ENCODE peak calls at places on chromosomes 2 and 18, in ten cellular contexts. D is body of pancreas, U is kidney, S is WERI-Rb-1, A is thyroid gland, J is cardiac muscle cell, L is uterus, W is osteoblast, Y is dorsolateral prefrontal cortex, I is colonic mucosa. R is an unnamed sample.

GRCh38 chr2:58215429-58215828 is 25.7 kb downstream of the FANCL start:
- DNase-seq in D (peak), U (no peak), S (no peak), A (no peak), J (no peak), L (no peak), W (no peak), Y (no peak), I (no peak), R (no peak)

GRCh38 chr2:221818569-221818968 is 246.5 kb upstream of the EPHA4 start:
- DNase-seq in D (no peak), U (no peak), S (no peak), A (no peak), J (no peak), L (no peak), W (no peak), Y (no peak), I (no peak), R (no peak)

GRCh38 chr2:112493858-112494648 is 12.1 kb downstream of the TTL start:
- DNase-seq in D (no peak), U (no peak), S (peak), A (no peak), J (no peak), L (no peak), W (peak), Y (no peak), I (peak), R (no peak)

GRCh38 chr18:75365230-75365629 is 62.3 kb downstream of the SMIM21 start:
- DNase-seq in D (no peak), U (no peak), S (no peak), A (no peak), J (no peak), L (no peak), W (no peak), Y (no peak), I (no peak), R (no peak)

GRCh38 chr2:237132799-237133198 is 47.1 kb downstream of the COPS8 start:
- DNase-seq in D (no peak), U (no peak), S (no peak), A (no peak), J (no peak), L (no peak), W (no peak), Y (no peak), I (no peak), R (no peak)

GRCh38 chr18:32139835-32140283 is 48.2 kb downstream of the RNF138 start:
- DNase-seq in D (no peak), U (no peak), S (no peak), A (no peak), J (no peak), L (no peak), W (no peak), Y (no peak), I (no peak), R (no peak)

GRCh38 chr2:149989447-149990063 is 402.0 kb upstream of the MMADHC start:
- DNase-seq in D (peak), U (no peak), S (no peak), A (peak), J (no peak), L (no peak), W (peak), Y (no peak), I (no peak), R (peak)

GRCh38 chr2:226080323-226080722 is 680.8 kb downstream of the NYAP2 start:
- DNase-seq in D (no peak), U (no peak), S (no peak), A (no peak), J (no peak), L (no peak), W (no peak), Y (no peak), I (no peak), R (no peak)

GRCh38 chr2:154698789-154699559 is 479 bp downstream of the KCNJ3 start:
- DNase-seq in D (peak), U (peak), S (no peak), A (no peak), J (peak), L (no peak), W (no peak), Y (no peak), I (no peak), R (no peak)

GRCh38 chr18:80033181-80034067 is 810 bp upstream of the RBFA start:
- DNase-seq in D (no peak), U (no peak), S (no peak), A (no peak), J (peak), L (no peak), W (no peak), Y (peak), I (no peak), R (peak)

GRCh38 chr2:14550658-14551057 is 81.9 kb upstream of the LRATD1 start:
- DNase-seq in D (no peak), U (no peak), S (no peak), A (no peak), J (no peak), L (no peak), W (no peak), Y (no peak), I (no peak), R (no peak)

GRCh38 chr2:233007739-233008138 is 5.3 kb downstream of the NGEF start:
- DNase-seq in D (no peak), U (no peak), S (no peak), A (no peak), J (no peak), L (no peak), W (no peak), Y (peak), I (no peak), R (no peak)

GRCh38 chr18:74252032-74252380 is 39.8 kb downstream of the CYB5A start:
- DNase-seq in D (no peak), U (no peak), S (no peak), A (peak), J (no peak), L (no peak), W (no peak), Y (no peak), I (no peak), R (no peak)

GRCh38 chr18:76435321-76435989 is 59.6 kb downstream of the ZNF516 start:
- DNase-seq in D (no peak), U (no peak), S (no peak), A (no peak), J (no peak), L (no peak), W (no peak), Y (no peak), I (no peak), R (no peak)

GRCh38 chr2:235414422-235414821 is 79.4 kb upstream of the AGAP1 start:
- DNase-seq in D (peak), U (no peak), S (no peak), A (peak), J (no peak), L (no peak), W (no peak), Y (no peak), I (no peak), R (no peak)

GRCh38 chr2:189799531-189799930 is 15.3 kb downstream of the PMS1 start:
- DNase-seq in D (no peak), U (no peak), S (no peak), A (no peak), J (no peak), L (no peak), W (no peak), Y (no peak), I (no peak), R (no peak)

GRCh38 chr2:186543561-186544131 is 46.2 kb upstream of the ITGAV start:
- DNase-seq in D (no peak), U (no peak), S (peak), A (no peak), J (no peak), L (no peak), W (no peak), Y (no peak), I (no peak), R (no peak)

GRCh38 chr2:171741189-171741588 is 53.9 kb downstream of the DYNC1I2 start:
- DNase-seq in D (no peak), U (no peak), S (no peak), A (no peak), J (no peak), L (no peak), W (no peak), Y (no peak), I (no peak), R (no peak)

GRCh38 chr2:5394223-5394622 is 298.0 kb upstream of the SOX11 start:
- DNase-seq in D (no peak), U (no peak), S (no peak), A (no peak), J (no peak), L (no peak), W (no peak), Y (no peak), I (no peak), R (no peak)

GRCh38 chr2:25982273-25982967 is at the start of gene KIF3C:
- DNase-seq in D (peak), U (peak), S (peak), A (peak), J (peak), L (peak), W (peak), Y (peak), I (peak), R (peak)

GRCh38 chr2:4679391-4679790 is 976.0 kb downstream of the DCDC2C start:
- DNase-seq in D (no peak), U (no peak), S (no peak), A (no peak), J (no peak), L (no peak), W (no peak), Y (no peak), I (no peak), R (no peak)

GRCh38 chr2:181953773-181954537 is 31.7 kb upstream of the PPP1R1C start:
- DNase-seq in D (peak), U (peak), S (peak), A (peak), J (peak), L (peak), W (peak), Y (no peak), I (peak), R (peak)

GRCh38 chr2:196293751-196294486 is 122.5 kb upstream of the STK17B start:
- DNase-seq in D (no peak), U (no peak), S (no peak), A (no peak), J (no peak), L (no peak), W (peak), Y (no peak), I (no peak), R (no peak)
- H3K27ac ChIP-seq in D (no peak), U (no peak), S (no peak), A (no peak), J (no peak), L (no peak), W (peak), Y (no peak), I (no peak), R (no peak)

DNA sequence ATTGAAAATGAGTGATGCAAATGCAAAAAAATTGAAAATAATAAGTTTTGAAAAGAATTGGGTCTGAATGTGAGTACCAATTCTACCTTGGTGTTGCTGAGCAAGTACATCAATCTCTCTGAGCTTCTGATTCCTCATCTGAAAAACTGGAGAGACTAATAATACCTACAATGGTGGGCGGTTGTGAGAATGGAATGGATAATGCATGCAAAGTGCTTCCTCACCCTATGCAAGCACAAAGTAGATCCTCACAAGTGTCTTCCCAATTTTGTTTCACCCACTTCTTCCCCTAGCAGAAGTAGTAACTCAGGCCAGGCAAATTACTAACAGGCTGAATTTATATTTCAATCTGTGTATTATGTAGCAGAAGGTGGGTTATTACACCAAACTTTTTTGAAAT is 191.7 kb upstream of the PIK3C3 start:
- DNase-seq in D (no peak), U (no peak), S (no peak), A (no peak), J (no peak), L (no peak), W (no peak), Y (no peak), I (no peak), R (no peak)
- H3K27ac ChIP-seq in D (no peak), U (no peak), S (no peak), A (no peak), J (no peak), L (no peak), W (no peak), Y (no peak), I (no peak), R (no peak)

GRCh38 chr18:23650963-23651927 is 11.5 kb downstream of the ANKRD29 start:
- DNase-seq in D (no peak), U (no peak), S (no peak), A (no peak), J (peak), L (no peak), W (peak), Y (no peak), I (no peak), R (peak)
- H3K27ac ChIP-seq in D (no peak), U (no peak), S (no peak), A (no peak), J (peak), L (peak), W (no peak), Y (no peak), I (no peak), R (no peak)

GRCh38 chr2:160199683-160200389 is at the start of gene ITGB6:
- DNase-seq in D (peak), U (no peak), S (no peak), A (no peak), J (no peak), L (no peak), W (no peak), Y (no peak), I (no peak), R (no peak)
- H3K27ac ChIP-seq in D (peak), U (peak), S (no peak), A (peak), J (peak), L (no peak), W (no peak), Y (no peak), I (peak), R (peak)

GRCh38 chr2:9315280-9315847 is 108.0 kb downstream of the ITGB1BP1 start:
- DNase-seq in D (peak), U (peak), S (no peak), A (peak), J (no peak), L (no peak), W (no peak), Y (no peak), I (no peak), R (no peak)
- H3K27ac ChIP-seq in D (no peak), U (peak), S (no peak), A (peak), J (no peak), L (no peak), W (no peak), Y (no peak), I (no peak), R (no peak)

GRCh38 chr2:228224410-228224809 is 42.9 kb upstream of the SPHKAP start:
- DNase-seq in D (no peak), U (no peak), S (no peak), A (no peak), J (no peak), L (no peak), W (no peak), Y (no peak), I (no peak), R (no peak)
- H3K27ac ChIP-seq in D (no peak), U (no peak), S (no peak), A (no peak), J (no peak), L (no peak), W (no peak), Y (no peak), I (no peak), R (no peak)

DNA sequence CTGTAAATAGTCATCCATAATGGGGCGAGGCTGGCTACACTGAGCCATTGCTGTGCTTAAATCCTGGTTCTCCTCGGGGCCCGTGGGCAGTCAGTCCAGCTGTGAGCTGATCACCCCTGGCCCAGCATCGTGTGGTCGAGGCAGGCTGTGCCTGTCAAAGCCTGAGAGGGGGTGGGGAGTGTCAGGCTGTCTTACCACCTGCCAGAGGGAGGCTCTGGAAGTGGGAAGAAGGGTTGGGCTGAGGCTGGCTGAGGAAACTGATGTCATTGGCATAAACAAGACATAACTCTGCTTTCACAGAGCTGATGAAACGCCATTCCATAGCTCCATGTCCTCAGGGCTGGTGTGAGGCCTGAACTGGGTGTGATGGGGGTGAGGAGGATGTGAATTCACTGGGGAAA is 49.7 kb downstream of the KLHL29 start:
- DNase-seq in D (no peak), U (no peak), S (peak), A (no peak), J (no peak), L (no peak), W (no peak), Y (no peak), I (no peak), R (no peak)
- H3K27ac ChIP-seq in D (no peak), U (no peak), S (no peak), A (no peak), J (no peak), L (peak), W (no peak), Y (no peak), I (no peak), R (no peak)

R was measured in prostate gland.